ENCODE peak calls at places on chromosomes 13 and 19, in seven cellular contexts. E, G, Y, V, K, F and X are unnamed samples.

GRCh38 chr19:4295972-4296771 is 6.0 kb downstream of the TMIGD2 start:
- DNase-seq in E (no peak), G (no peak), Y (peak), V (no peak), K (no peak), F (no peak), X (no peak)

GRCh38 chr19:43695985-43696729 is 19.7 kb upstream of the IRGC start:
- DNase-seq in E (no peak), G (no peak), Y (no peak), V (no peak), K (no peak), F (no peak), X (no peak)

GRCh38 chr13:74040200-74040599 is 94.0 kb downstream of the KLF12 start:
- DNase-seq in E (peak), G (peak), Y (peak), V (peak), K (peak), F (peak), X (peak)

GRCh38 chr13:19957320-19958118 is 1.0 kb upstream of the ZMYM2 start:
- DNase-seq in E (no peak), G (peak), Y (peak), V (peak), K (peak), F (peak), X (peak)

GRCh38 chr13:26007774-26008173 is 44.0 kb downstream of the SHISA2 start:
- DNase-seq in E (no peak), G (peak), Y (no peak), V (no peak), K (no peak), F (peak), X (no peak)

GRCh38 chr13:44906758-44907157 is 82.5 kb downstream of the NUFIP1 start:
- DNase-seq in E (no peak), G (no peak), Y (no peak), V (no peak), K (peak), F (no peak), X (peak)

GRCh38 chr13:43136940-43137574 is 113.7 kb downstream of the DNAJC15 start:
- DNase-seq in E (no peak), G (no peak), Y (peak), V (no peak), K (peak), F (no peak), X (peak)

GRCh38 chr13:30734434-30734833 is 909 bp upstream of the ALOX5AP start:
- DNase-seq in E (no peak), G (peak), Y (no peak), V (no peak), K (no peak), F (no peak), X (peak)

GRCh38 chr13:110103026-110103425 is 203.9 kb downstream of the COL4A1 start:
- DNase-seq in E (no peak), G (no peak), Y (no peak), V (no peak), K (no peak), F (no peak), X (no peak)

GRCh38 chr19:56873493-56873892 is 33.0 kb upstream of the PEG3 start:
- DNase-seq in E (no peak), G (no peak), Y (no peak), V (no peak), K (no peak), F (no peak), X (no peak)

GRCh38 chr13:83216521-83217245 is 665.6 kb downstream of the SLITRK1 start:
- DNase-seq in E (no peak), G (no peak), Y (peak), V (no peak), K (no peak), F (no peak), X (peak)

GRCh38 chr13:37134411-37135041 is 29.1 kb upstream of the CSNK1A1L start:
- DNase-seq in E (no peak), G (no peak), Y (no peak), V (no peak), K (peak), F (no peak), X (peak)

GRCh38 chr19:13234518-13234917 is 84.3 kb downstream of the IER2 start:
- DNase-seq in E (peak), G (peak), Y (peak), V (peak), K (peak), F (peak), X (peak)

DNA sequence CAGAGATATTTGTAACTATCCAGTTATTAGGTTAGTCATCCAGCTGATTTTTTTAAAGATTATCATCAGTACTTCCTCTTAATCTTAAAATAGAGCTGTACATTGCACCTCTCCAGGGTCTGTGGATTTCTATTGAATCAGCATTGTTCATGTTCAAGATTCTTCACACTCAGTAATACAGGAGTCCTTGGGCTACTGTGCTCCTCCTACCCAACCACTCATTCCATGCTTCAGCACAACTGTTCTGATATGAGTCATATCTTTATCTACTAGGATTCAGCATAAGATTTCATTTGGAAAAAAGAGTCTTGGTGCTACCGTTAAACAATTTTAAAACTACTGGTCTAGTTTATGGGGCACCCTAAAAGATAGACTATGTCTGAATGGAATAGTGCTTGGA is 357.8 kb downstream of the DCT start:
- DNase-seq in E (no peak), G (peak), Y (no peak), V (no peak), K (no peak), F (no peak), X (peak)
- TF ChIP-seq EZH2phosphoT487 in E (no peak), G (no peak), Y (no peak), V (no peak), K (no peak), F (no peak), X (no peak)

GRCh38 chr19:55088021-55088451 is 12.4 kb downstream of the EPS8L1 start:
- DNase-seq in E (no peak), G (no peak), Y (no peak), V (no peak), K (no peak), F (no peak), X (no peak)

GRCh38 chr19:55088543-55089265 is 13.0 kb downstream of the EPS8L1 start:
- DNase-seq in E (no peak), G (peak), Y (peak), V (peak), K (peak), F (peak), X (peak)

GRCh38 chr19:55087542-55087935 is 11.9 kb downstream of the EPS8L1 start:
- DNase-seq in E (no peak), G (no peak), Y (peak), V (no peak), K (no peak), F (no peak), X (peak)

GRCh38 chr19:55085923-55086715 is 10.4 kb downstream of the EPS8L1 start:
- DNase-seq in E (no peak), G (no peak), Y (peak), V (peak), K (no peak), F (no peak), X (peak)

GRCh38 chr19:55086730-55087541 is 11.3 kb downstream of the EPS8L1 start:
- DNase-seq in E (no peak), G (no peak), Y (peak), V (peak), K (peak), F (no peak), X (peak)
- TF ChIP-seq EZH2 in E (no peak), G (no peak), Y (no peak), V (no peak), K (no peak), F (no peak), X (peak)

GRCh38 chr19:6402058-6402457 is 9.1 kb upstream of the GTF2F1 start:
- DNase-seq in E (no peak), G (no peak), Y (no peak), V (no peak), K (no peak), F (no peak), X (no peak)

GRCh38 chr19:6402834-6403608 is 10.1 kb upstream of the GTF2F1 start:
- DNase-seq in E (no peak), G (no peak), Y (peak), V (peak), K (peak), F (no peak), X (peak)
- TF ChIP-seq EZH2phosphoT487 in E (no peak), G (no peak), Y (no peak), V (no peak), K (no peak), F (no peak), X (no peak)

DNA sequence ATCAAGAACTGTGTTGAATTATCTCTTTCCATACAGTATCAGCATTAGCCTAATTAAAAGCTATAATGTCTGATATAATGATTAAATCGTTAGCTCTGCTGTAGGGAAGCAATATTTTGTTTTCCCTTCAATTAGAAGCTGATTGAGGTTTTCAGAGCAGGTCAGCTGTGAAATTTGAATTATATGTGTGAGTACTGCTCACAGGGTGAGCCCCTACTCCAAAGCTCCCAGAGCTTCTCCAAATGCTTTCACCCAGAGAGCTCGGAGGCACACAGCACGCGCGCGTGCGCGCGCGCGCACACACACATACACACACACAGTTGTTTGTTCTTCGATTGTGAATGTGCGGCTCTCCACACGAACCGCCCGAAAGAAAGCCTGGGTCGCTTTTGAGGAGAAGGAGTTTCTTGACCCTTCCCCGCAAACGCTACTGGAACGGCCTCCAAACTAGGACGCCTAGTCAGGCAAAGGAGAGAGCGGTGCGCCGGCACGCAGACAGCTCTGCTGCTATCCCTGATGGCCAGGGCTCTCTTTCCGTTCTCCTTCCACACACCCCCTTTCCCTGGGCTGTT is 4.8 kb upstream of the SOX1 start:
- DNase-seq in E (no peak), G (no peak), Y (no peak), V (peak), K (no peak), F (no peak), X (no peak)
- TF ChIP-seq EZH2 in E (no peak), G (no peak), Y (peak), V (no peak), K (peak), F (no peak), X (no peak)

GRCh38 chr19:12065100-12065538 is 588 bp downstream of the ZNF844 start:
- DNase-seq in E (no peak), G (no peak), Y (peak), V (no peak), K (peak), F (no peak), X (peak)
- TF ChIP-seq EZH2phosphoT487 in E (no peak), G (no peak), Y (no peak), V (no peak), K (no peak), F (no peak), X (no peak)

GRCh38 chr13:46552302-46552680 is 679 bp upstream of the LRCH1 start:
- DNase-seq in E (no peak), G (no peak), Y (no peak), V (no peak), K (no peak), F (no peak), X (peak)
- TF ChIP-seq EZH2 in E (no peak), G (no peak), Y (no peak), V (no peak), K (no peak), F (no peak), X (no peak)